ENCODE peak calls at places on chromosomes 16 and 17, in four cellular contexts. One of them, this sample, is unnamed.

GRCh38 chr16:65867276-65867990 is 499.1 kb upstream of the CDH5 start:
- DNase-seq in spleen: no peak
- DNase-seq in tibial nerve: no peak
- DNase-seq in brain microvascular endothelial cell: no peak
- DNase-seq in this sample: no peak

GRCh38 chr16:22634913-22635312 is 124.2 kb downstream of the NPIPB5 start:
- DNase-seq in spleen: no peak
- DNase-seq in tibial nerve: no peak
- DNase-seq in brain microvascular endothelial cell: no peak
- DNase-seq in this sample: no peak

GRCh38 chr17:42097691-42098661 is at the start of gene ZNF385C:
- DNase-seq in spleen: peak
- DNase-seq in tibial nerve: no peak
- DNase-seq in brain microvascular endothelial cell: no peak
- DNase-seq in this sample: no peak

GRCh38 chr17:50564916-50565315 is 4.4 kb downstream of the CACNA1G start:
- DNase-seq in spleen: no peak
- DNase-seq in tibial nerve: peak
- DNase-seq in brain microvascular endothelial cell: peak
- DNase-seq in this sample: no peak

GRCh38 chr17:74116087-74116717 is 87.3 kb upstream of the RPL38 start:
- DNase-seq in spleen: peak
- DNase-seq in tibial nerve: no peak
- DNase-seq in brain microvascular endothelial cell: no peak
- DNase-seq in this sample: no peak

GRCh38 chr17:72502940-72503341 is 382.1 kb downstream of the SOX9 start:
- DNase-seq in spleen: no peak
- DNase-seq in tibial nerve: no peak
- DNase-seq in brain microvascular endothelial cell: no peak
- DNase-seq in this sample: no peak

GRCh38 chr17:68190495-68190894 is 57.3 kb upstream of the AMZ2 start:
- DNase-seq in spleen: no peak
- DNase-seq in tibial nerve: no peak
- DNase-seq in brain microvascular endothelial cell: no peak
- DNase-seq in this sample: no peak

GRCh38 chr16:79299154-79299799 is 301.3 kb downstream of the MAF start:
- DNase-seq in spleen: no peak
- DNase-seq in tibial nerve: no peak
- DNase-seq in brain microvascular endothelial cell: no peak
- DNase-seq in this sample: peak

GRCh38 chr16:88088161-88088581 is 136.9 kb downstream of the BANP start:
- DNase-seq in spleen: no peak
- DNase-seq in tibial nerve: peak
- DNase-seq in brain microvascular endothelial cell: no peak
- DNase-seq in this sample: no peak

GRCh38 chr17:35849469-35850348 is 19.0 kb downstream of the HEATR9 start:
- DNase-seq in spleen: no peak
- DNase-seq in tibial nerve: peak
- DNase-seq in brain microvascular endothelial cell: peak
- DNase-seq in this sample: peak

GRCh38 chr17:16986391-16986790 is 14.5 kb upstream of the TNFRSF13B start:
- DNase-seq in spleen: no peak
- DNase-seq in tibial nerve: no peak
- DNase-seq in brain microvascular endothelial cell: no peak
- DNase-seq in this sample: no peak

GRCh38 chr16:85798901-85799496 is 345 bp downstream of the EMC8 start:
- DNase-seq in spleen: peak
- DNase-seq in tibial nerve: no peak
- DNase-seq in brain microvascular endothelial cell: no peak
- DNase-seq in this sample: peak

GRCh38 chr17:66372182-66372581 is 69.8 kb downstream of the PRKCA start:
- DNase-seq in spleen: no peak
- DNase-seq in tibial nerve: no peak
- DNase-seq in brain microvascular endothelial cell: no peak
- DNase-seq in this sample: no peak

GRCh38 chr16:73747328-73747727 is 549.3 kb upstream of the PSMD7 start:
- DNase-seq in spleen: no peak
- DNase-seq in tibial nerve: no peak
- DNase-seq in brain microvascular endothelial cell: no peak
- DNase-seq in this sample: no peak

GRCh38 chr16:73746554-73746953 is 550.1 kb upstream of the PSMD7 start:
- DNase-seq in spleen: no peak
- DNase-seq in tibial nerve: no peak
- DNase-seq in brain microvascular endothelial cell: no peak
- DNase-seq in this sample: no peak

GRCh38 chr16:73739049-73739769 is 557.4 kb upstream of the PSMD7 start:
- DNase-seq in spleen: no peak
- DNase-seq in tibial nerve: no peak
- DNase-seq in brain microvascular endothelial cell: no peak
- DNase-seq in this sample: no peak

DNA sequence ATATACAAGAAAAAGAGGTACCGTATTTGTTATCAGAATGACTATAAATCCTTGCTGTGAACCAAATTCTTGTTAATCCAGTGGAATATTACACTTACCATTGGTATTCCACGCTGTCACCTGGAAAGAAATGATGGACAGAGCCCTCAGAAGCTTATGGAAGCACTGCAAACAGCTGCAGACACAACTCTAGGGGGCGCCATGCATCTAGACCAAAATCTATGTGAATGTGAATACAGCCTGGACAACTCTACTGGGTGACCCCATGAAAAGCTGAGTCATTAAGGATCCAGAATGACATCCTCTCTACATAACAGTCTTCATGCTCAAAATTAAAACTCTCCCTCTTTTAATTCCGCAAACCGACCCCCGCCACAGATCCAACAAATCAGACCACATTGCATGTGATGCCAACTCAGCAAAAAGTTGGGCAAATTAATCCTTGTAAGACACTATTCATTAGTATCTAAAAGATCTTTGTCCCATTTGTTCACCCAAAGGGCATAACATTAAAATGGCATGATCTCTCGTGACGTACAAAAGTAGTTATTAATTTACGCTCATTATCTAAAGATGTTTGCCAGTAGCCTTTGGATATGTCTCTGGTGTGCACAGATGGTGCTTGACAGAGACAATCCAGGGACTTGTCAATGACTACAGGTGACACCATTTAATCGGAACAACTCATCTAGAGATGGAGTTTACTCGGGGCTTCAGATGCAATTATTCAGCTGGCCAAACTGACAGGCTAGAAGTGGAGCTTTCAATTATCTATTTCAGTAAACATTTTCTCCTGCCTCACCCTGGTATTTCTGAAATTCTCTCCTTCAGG is 552.7 kb upstream of the PSMD7 start:
- DNase-seq in spleen: no peak
- DNase-seq in tibial nerve: no peak
- DNase-seq in brain microvascular endothelial cell: no peak
- DNase-seq in this sample: no peak
- TF ChIP-seq CTCF in spleen: no peak
- TF ChIP-seq CTCF in tibial nerve: no peak
- TF ChIP-seq CTCF in brain microvascular endothelial cell: peak
- TF ChIP-seq CTCF in this sample: peak

GRCh38 chr17:77106874-77107358 is 33.9 kb upstream of the SEC14L1 start:
- DNase-seq in spleen: no peak
- DNase-seq in tibial nerve: no peak
- DNase-seq in brain microvascular endothelial cell: no peak
- DNase-seq in this sample: no peak
- TF ChIP-seq CTCF in spleen: no peak
- TF ChIP-seq CTCF in tibial nerve: no peak
- TF ChIP-seq CTCF in brain microvascular endothelial cell: peak
- TF ChIP-seq CTCF in this sample: no peak

GRCh38 chr17:58484600-58484999 is 3.6 kb downstream of the HSF5 start:
- DNase-seq in spleen: no peak
- DNase-seq in tibial nerve: no peak
- DNase-seq in brain microvascular endothelial cell: no peak
- DNase-seq in this sample: no peak

GRCh38 chr17:58492238-58493121 is 4.3 kb upstream of the HSF5 start:
- DNase-seq in spleen: no peak
- DNase-seq in tibial nerve: no peak
- DNase-seq in brain microvascular endothelial cell: peak
- DNase-seq in this sample: no peak

GRCh38 chr17:58491510-58492045 is 3.4 kb upstream of the HSF5 start:
- DNase-seq in spleen: no peak
- DNase-seq in tibial nerve: no peak
- DNase-seq in brain microvascular endothelial cell: no peak
- DNase-seq in this sample: no peak

GRCh38 chr17:58488428-58488890 is 251 bp upstream of the HSF5 start:
- DNase-seq in spleen: no peak
- DNase-seq in tibial nerve: no peak
- DNase-seq in brain microvascular endothelial cell: no peak
- DNase-seq in this sample: no peak

GRCh38 chr17:58487589-58488427 is at the start of gene HSF5:
- DNase-seq in spleen: peak
- DNase-seq in tibial nerve: no peak
- DNase-seq in brain microvascular endothelial cell: no peak
- DNase-seq in this sample: no peak
- TF ChIP-seq CTCF in spleen: peak
- TF ChIP-seq CTCF in tibial nerve: peak
- TF ChIP-seq CTCF in brain microvascular endothelial cell: peak
- TF ChIP-seq CTCF in this sample: no peak

GRCh38 chr16:23835390-23836077 is at the start of gene PRKCB:
- DNase-seq in spleen: peak
- DNase-seq in tibial nerve: peak
- DNase-seq in brain microvascular endothelial cell: peak
- DNase-seq in this sample: peak
- TF ChIP-seq CTCF in spleen: no peak
- TF ChIP-seq CTCF in tibial nerve: no peak
- TF ChIP-seq CTCF in brain microvascular endothelial cell: no peak
- TF ChIP-seq CTCF in this sample: no peak

DNA sequence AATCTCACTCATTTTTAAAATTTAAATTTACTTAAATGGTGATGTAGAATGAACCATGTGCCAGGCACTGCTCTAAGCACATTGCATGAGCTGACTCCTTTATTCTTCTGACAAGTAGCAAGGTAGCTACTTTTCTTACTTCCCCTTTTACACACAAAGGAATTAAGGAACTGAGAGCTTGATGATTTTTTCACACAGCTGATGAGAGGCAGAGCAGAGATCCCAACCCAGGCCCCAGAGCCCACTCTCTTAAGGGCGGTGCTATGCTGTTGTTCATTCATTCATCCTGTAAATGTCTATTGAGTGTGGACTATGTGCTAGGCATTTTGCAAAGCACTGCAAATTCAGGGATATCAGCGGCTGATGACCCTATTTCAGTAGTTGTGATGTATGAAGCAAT is 17.9 kb downstream of the SEC14L5 start:
- DNase-seq in spleen: peak
- DNase-seq in tibial nerve: no peak
- DNase-seq in brain microvascular endothelial cell: no peak
- DNase-seq in this sample: no peak
- TF ChIP-seq CTCF in spleen: no peak
- TF ChIP-seq CTCF in tibial nerve: no peak
- TF ChIP-seq CTCF in brain microvascular endothelial cell: no peak
- TF ChIP-seq CTCF in this sample: no peak

DNA sequence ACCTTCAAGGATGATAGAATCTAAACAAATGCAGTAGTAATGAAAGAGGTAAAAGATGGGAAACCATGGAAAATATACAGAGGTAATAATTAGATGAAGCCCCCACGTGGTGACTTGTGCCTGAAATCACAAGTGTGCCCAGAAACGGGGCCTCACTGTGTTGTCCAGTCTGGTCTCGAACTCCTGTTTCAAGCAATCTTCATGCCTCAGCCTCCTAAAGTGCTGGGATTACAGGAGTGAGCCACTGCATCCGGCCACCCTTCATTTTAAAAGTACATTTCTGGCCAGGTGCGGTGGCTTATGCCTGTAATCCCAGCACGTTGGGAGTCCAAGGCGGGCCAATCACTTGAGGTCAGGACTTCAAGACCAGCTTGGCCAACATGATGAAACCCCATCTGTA is 14.2 kb upstream of the PRR14 start:
- DNase-seq in spleen: no peak
- DNase-seq in tibial nerve: no peak
- DNase-seq in brain microvascular endothelial cell: no peak
- DNase-seq in this sample: no peak
- TF ChIP-seq CTCF in spleen: no peak
- TF ChIP-seq CTCF in tibial nerve: no peak
- TF ChIP-seq CTCF in brain microvascular endothelial cell: no peak
- TF ChIP-seq CTCF in this sample: no peak

GRCh38 chr16:2194852-2195315 is 1.5 kb downstream of the CASKIN1 start:
- DNase-seq in spleen: no peak
- DNase-seq in tibial nerve: no peak
- DNase-seq in brain microvascular endothelial cell: peak
- DNase-seq in this sample: no peak
- TF ChIP-seq CTCF in spleen: no peak
- TF ChIP-seq CTCF in tibial nerve: peak
- TF ChIP-seq CTCF in brain microvascular endothelial cell: peak
- TF ChIP-seq CTCF in this sample: peak

DNA sequence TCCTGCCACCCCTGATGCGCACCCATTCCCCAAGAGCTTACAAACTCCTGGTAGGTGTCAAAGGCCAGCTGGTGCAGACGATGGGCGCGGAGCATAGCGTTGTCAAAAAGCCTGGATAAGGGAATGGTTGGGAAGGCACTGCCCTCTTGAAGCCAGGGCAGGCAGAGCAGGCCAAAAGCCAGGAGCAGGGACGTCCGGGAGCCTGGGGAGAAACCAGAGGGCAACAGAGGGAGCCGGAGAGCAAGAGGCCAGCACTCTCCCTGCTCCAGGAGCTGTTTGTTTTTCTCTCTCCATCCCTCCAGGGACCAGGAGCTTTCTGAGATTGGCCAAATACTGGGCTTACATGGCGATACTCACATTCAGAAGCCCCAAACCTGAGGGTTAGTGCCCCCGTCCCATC is 334 bp downstream of the GH1 start:
- DNase-seq in spleen: no peak
- DNase-seq in tibial nerve: no peak
- DNase-seq in brain microvascular endothelial cell: no peak
- DNase-seq in this sample: no peak
- TF ChIP-seq CTCF in spleen: no peak
- TF ChIP-seq CTCF in tibial nerve: no peak
- TF ChIP-seq CTCF in brain microvascular endothelial cell: peak
- TF ChIP-seq CTCF in this sample: no peak

This sample was measured in neural crest cell.